ENCODE peak calls at places on chromosome 4, in four cellular contexts. G is T-helper 22 cell; B is hypothalamus; F is stimulated activated CD8-positive, alpha-beta memory T cell treated with anti-CD3 and anti-CD28 coated beads, Interleukin-4, amount 100 ng/mL, for 4 hours. I is an unnamed sample.

GRCh38 chr4:158535130-158535614 is 13.5 kb downstream of the RXFP1 start:
- DNase-seq in F (no peak), B (no peak), G (no peak), I (no peak)

GRCh38 chr4:157076578-157076947 is 613 bp downstream of the GLRB start:
- DNase-seq in F (no peak), G (no peak), B (peak), I (no peak)

GRCh38 chr4:110119880-110120279 is 78.5 kb downstream of the ELOVL6 start:
- DNase-seq in G (no peak), F (no peak), B (no peak), I (no peak)

GRCh38 chr4:24768006-24768405 is 27.4 kb upstream of the SOD3 start:
- DNase-seq in B (no peak), G (no peak), F (no peak), I (no peak)

GRCh38 chr4:117376700-117377099 is 291.3 kb upstream of the TRAM1L1 start:
- DNase-seq in F (no peak), B (no peak), G (no peak), I (no peak)

GRCh38 chr4:188282620-188283232 is 143.5 kb downstream of the TRIML1 start:
- DNase-seq in B (no peak), G (no peak), F (no peak), I (no peak)

GRCh38 chr4:160353548-160353947 is 1250.7 kb downstream of the RAPGEF2 start:
- DNase-seq in B (no peak), F (no peak), G (no peak), I (no peak)

GRCh38 chr4:84031401-84031800 is 467.7 kb downstream of the NKX6-1 start:
- DNase-seq in B (no peak), F (no peak), G (no peak), I (no peak)

GRCh38 chr4:109179089-109179488 is 123.4 kb downstream of the COL25A1 start:
- DNase-seq in F (no peak), G (no peak), B (no peak), I (no peak)

GRCh38 chr4:182745268-182745667 is 171.9 kb downstream of the DCTD start:
- DNase-seq in F (no peak), B (no peak), G (no peak), I (no peak)

GRCh38 chr4:87807402-87807801 is 8.0 kb downstream of the IBSP start:
- DNase-seq in G (no peak), B (no peak), F (no peak), I (no peak)

GRCh38 chr4:89539374-89539773 is 231.8 kb upstream of the GPRIN3 start:
- DNase-seq in F (no peak), G (no peak), B (no peak), I (no peak)

GRCh38 chr4:52665592-52665991 is 6.5 kb upstream of the USP46 start:
- DNase-seq in G (no peak), B (no peak), F (no peak), I (no peak)

GRCh38 chr4:16264798-16265197 is 38.5 kb upstream of the TAPT1 start:
- DNase-seq in G (no peak), F (no peak), B (no peak), I (no peak)

GRCh38 chr4:182711211-182711610 is 206.0 kb downstream of the DCTD start:
- DNase-seq in G (no peak), F (no peak), B (no peak), I (no peak)

GRCh38 chr4:25550376-25551030 is 105.1 kb upstream of the SLC34A2 start:
- DNase-seq in B (no peak), F (no peak), G (no peak), I (no peak)

GRCh38 chr4:125433453-125433852 is 118.7 kb downstream of the FAT4 start:
- DNase-seq in G (no peak), F (no peak), B (no peak), I (no peak)